ENCODE peak calls at places on chromosomes 11 and 22, in four cellular contexts. One of them, this sample, is unnamed.
A peak's percentile ranks its signal among the peaks of the same experiment; 100 is the strongest.

GRCh38 chr22:36856121-36856791 is 4.5 kb upstream of the NCF4 start:
- DNase-seq in transverse colon: peak; percentile 95
- DNase-seq in nephron progenitor cell: peak; percentile 99
- DNase-seq in ureter: peak; percentile 92
- DNase-seq in this sample: peak; percentile 94

GRCh38 chr11:125123947-125124633 is 12.7 kb upstream of the TMEM218 start:
- DNase-seq in transverse colon: peak; percentile 50
- DNase-seq in nephron progenitor cell: peak; percentile 38
- DNase-seq in ureter: peak; percentile 71
- DNase-seq in this sample: peak; percentile 87

GRCh38 chr11:1773711-1774550 is 10.2 kb upstream of the CTSD start:
- DNase-seq in transverse colon: no peak
- DNase-seq in nephron progenitor cell: no peak
- DNase-seq in ureter: no peak
- DNase-seq in this sample: no peak

GRCh38 chr11:72411623-72412532 is 22.5 kb downstream of the CLPB start:
- DNase-seq in transverse colon: peak; percentile 25
- DNase-seq in nephron progenitor cell: no peak
- DNase-seq in ureter: peak; percentile 60
- DNase-seq in this sample: no peak

GRCh38 chr11:96211433-96211832 is 131.6 kb downstream of the MAML2 start:
- DNase-seq in transverse colon: no peak
- DNase-seq in nephron progenitor cell: no peak
- DNase-seq in ureter: no peak
- DNase-seq in this sample: no peak

GRCh38 chr11:13338437-13339069 is 61.0 kb downstream of the BMAL1 start:
- DNase-seq in transverse colon: no peak
- DNase-seq in nephron progenitor cell: no peak
- DNase-seq in ureter: no peak
- DNase-seq in this sample: no peak

GRCh38 chr11:18347471-18348125 is 25.2 kb downstream of the GTF2H1 start:
- DNase-seq in transverse colon: no peak
- DNase-seq in nephron progenitor cell: no peak
- DNase-seq in ureter: no peak
- DNase-seq in this sample: no peak

GRCh38 chr11:2929511-2929879 is 275 bp upstream of the PHLDA2 start:
- DNase-seq in transverse colon: peak; percentile 88
- DNase-seq in nephron progenitor cell: peak; percentile 51
- DNase-seq in ureter: no peak
- DNase-seq in this sample: no peak

GRCh38 chr11:133134561-133135173 is 397.6 kb downstream of the OPCML start:
- DNase-seq in transverse colon: peak; percentile 50
- DNase-seq in nephron progenitor cell: peak; percentile 78
- DNase-seq in ureter: peak; percentile 68
- DNase-seq in this sample: peak; percentile 90

GRCh38 chr11:120873966-120874365 is 149.9 kb upstream of the TBCEL start:
- DNase-seq in transverse colon: no peak
- DNase-seq in nephron progenitor cell: no peak
- DNase-seq in ureter: no peak
- DNase-seq in this sample: no peak

GRCh38 chr11:119450590-119450989 is 27.6 kb upstream of the THY1 start:
- DNase-seq in transverse colon: no peak
- DNase-seq in nephron progenitor cell: no peak
- DNase-seq in ureter: no peak
- DNase-seq in this sample: no peak

GRCh38 chr11:67270256-67271211 is 4.3 kb downstream of the GRK2 start:
- DNase-seq in transverse colon: peak; percentile 63
- DNase-seq in nephron progenitor cell: peak; percentile 45
- DNase-seq in ureter: no peak
- DNase-seq in this sample: peak; percentile 82

GRCh38 chr11:283405-284080 is 5.3 kb downstream of the NLRP6 start:
- DNase-seq in transverse colon: no peak
- DNase-seq in nephron progenitor cell: no peak
- DNase-seq in ureter: no peak
- DNase-seq in this sample: no peak

GRCh38 chr22:46731246-46732040 is 6.6 kb downstream of the CERK start:
- DNase-seq in transverse colon: peak; percentile 79
- DNase-seq in nephron progenitor cell: peak; percentile 65
- DNase-seq in ureter: no peak
- DNase-seq in this sample: peak; percentile 50

GRCh38 chr22:29738118-29738815 is 18.5 kb downstream of the CABP7 start:
- DNase-seq in transverse colon: no peak
- DNase-seq in nephron progenitor cell: no peak
- DNase-seq in ureter: no peak
- DNase-seq in this sample: no peak

This sample was measured in GM23338.